ENCODE peak calls at places on chromosomes 11 and 22, in nine cellular contexts. M, J, B, R, G, K, D, N and S are unnamed samples.
A peak's percentile ranks its signal among the peaks of the same experiment; 100 is the strongest.

GRCh38 chr11:45597116-45597515 is 68.3 kb downstream of the CHST1 start:
- DNase-seq in R (no peak), K (no peak), G (no peak), J (no peak), N (no peak), M (no peak), D (no peak), B (no peak), S (no peak)

GRCh38 chr11:26087095-26087935 is 244.6 kb upstream of the ANO3 start:
- DNase-seq in G (no peak), K (peak; percentile 91), B (no peak), D (no peak), R (peak; percentile 25), M (no peak), J (no peak), N (no peak), S (no peak)

GRCh38 chr11:26143553-26144308 is 188.2 kb upstream of the ANO3 start:
- DNase-seq in R (no peak), G (no peak), B (no peak), J (peak; percentile 27), N (no peak), D (no peak), K (no peak), M (no peak), S (no peak)

GRCh38 chr22:46041642-46042041 is 64.7 kb upstream of the WNT7B start:
- DNase-seq in G (no peak), B (no peak), D (no peak), N (no peak), J (no peak), K (no peak), R (no peak), M (peak; percentile 44), S (no peak)

GRCh38 chr11:11028017-11028692 is 170.3 kb upstream of the ZBED5 start:
- DNase-seq in K (peak; percentile 65), J (peak; percentile 89), R (peak; percentile 54), N (peak; percentile 14), D (peak; percentile 41), B (peak; percentile 68), M (no peak), G (peak; percentile 71), S (peak; percentile 56)

GRCh38 chr11:46237248-46238077 is 40.0 kb upstream of the CREB3L1 start:
- DNase-seq in G (peak; percentile 43), M (peak; percentile 86), D (no peak), B (peak; percentile 71), N (peak; percentile 72), J (peak; percentile 72), R (peak; percentile 75), K (no peak), S (no peak)

GRCh38 chr11:67250059-67251043 is 15.9 kb upstream of the GRK2 start:
- DNase-seq in G (no peak), J (no peak), M (no peak), K (no peak), R (no peak), N (no peak), D (no peak), B (no peak), S (no peak)

GRCh38 chr11:9577551-9577950 is 4.1 kb downstream of the WEE1 start:
- DNase-seq in R (no peak), J (no peak), M (no peak), G (no peak), N (no peak), B (no peak), K (peak; percentile 46), D (no peak), S (no peak)

GRCh38 chr11:120828847-120829246 is 195.1 kb upstream of the TBCEL start:
- DNase-seq in M (no peak), D (no peak), B (no peak), G (no peak), R (no peak), K (no peak), N (no peak), J (no peak), S (no peak)

GRCh38 chr22:27416553-27417427 is 384.8 kb downstream of the MN1 start:
- DNase-seq in B (no peak), R (no peak), J (peak; percentile 83), G (no peak), D (peak; percentile 84), N (peak; percentile 50), M (no peak), K (no peak), S (no peak)

GRCh38 chr11:64226507-64227051 is 505 bp downstream of the NUDT22 start:
- DNase-seq in R (peak; percentile 85), M (peak; percentile 91), J (peak; percentile 64), K (peak; percentile 78), D (no peak), B (no peak), N (no peak), G (no peak), S (peak; percentile 54)

GRCh38 chr11:120195601-120196289 is 15.1 kb upstream of the OAF start:
- DNase-seq in G (no peak), N (no peak), D (no peak), B (no peak), R (no peak), K (no peak), M (peak; percentile 47), J (no peak), S (no peak)

GRCh38 chr11:123559418-123559817 is 95.0 kb downstream of the SCN3B start:
- DNase-seq in B (no peak), R (no peak), J (no peak), M (no peak), D (no peak), G (no peak), N (no peak), K (no peak), S (no peak)
- TF ChIP-seq CTCF in B (no peak), R (no peak), J (peak; percentile 34), M (no peak), D (peak; percentile 40), G (no peak), N (peak; percentile 18), K (no peak), S (no peak)

DNA sequence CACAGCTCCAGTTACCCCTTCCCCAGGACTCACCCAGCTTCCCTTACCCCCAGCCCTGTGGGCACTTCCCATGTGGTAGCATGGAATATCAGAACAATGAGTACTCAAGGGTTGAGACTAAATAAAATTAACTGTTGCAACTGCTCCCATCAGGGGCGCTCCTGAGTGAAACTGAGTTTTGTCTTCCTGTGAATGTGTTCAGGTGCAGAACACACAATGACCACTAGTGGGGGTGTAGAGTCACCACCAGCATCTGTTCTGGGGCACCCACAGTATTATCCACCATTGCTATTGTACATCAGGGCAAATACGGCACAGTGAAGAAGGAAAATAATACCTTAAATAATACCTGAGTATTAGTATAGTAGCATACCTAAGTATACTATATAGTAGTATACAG is 689.7 kb downstream of the TBC1D22A start:
- DNase-seq in K (peak; percentile 49), D (no peak), B (no peak), M (no peak), J (peak; percentile 0), N (no peak), R (no peak), G (no peak), S (no peak)
- TF ChIP-seq CTCF in K (peak; percentile 83), D (peak; percentile 18), B (no peak), M (no peak), J (no peak), N (no peak), R (peak; percentile 2), G (no peak), S (no peak)

DNA sequence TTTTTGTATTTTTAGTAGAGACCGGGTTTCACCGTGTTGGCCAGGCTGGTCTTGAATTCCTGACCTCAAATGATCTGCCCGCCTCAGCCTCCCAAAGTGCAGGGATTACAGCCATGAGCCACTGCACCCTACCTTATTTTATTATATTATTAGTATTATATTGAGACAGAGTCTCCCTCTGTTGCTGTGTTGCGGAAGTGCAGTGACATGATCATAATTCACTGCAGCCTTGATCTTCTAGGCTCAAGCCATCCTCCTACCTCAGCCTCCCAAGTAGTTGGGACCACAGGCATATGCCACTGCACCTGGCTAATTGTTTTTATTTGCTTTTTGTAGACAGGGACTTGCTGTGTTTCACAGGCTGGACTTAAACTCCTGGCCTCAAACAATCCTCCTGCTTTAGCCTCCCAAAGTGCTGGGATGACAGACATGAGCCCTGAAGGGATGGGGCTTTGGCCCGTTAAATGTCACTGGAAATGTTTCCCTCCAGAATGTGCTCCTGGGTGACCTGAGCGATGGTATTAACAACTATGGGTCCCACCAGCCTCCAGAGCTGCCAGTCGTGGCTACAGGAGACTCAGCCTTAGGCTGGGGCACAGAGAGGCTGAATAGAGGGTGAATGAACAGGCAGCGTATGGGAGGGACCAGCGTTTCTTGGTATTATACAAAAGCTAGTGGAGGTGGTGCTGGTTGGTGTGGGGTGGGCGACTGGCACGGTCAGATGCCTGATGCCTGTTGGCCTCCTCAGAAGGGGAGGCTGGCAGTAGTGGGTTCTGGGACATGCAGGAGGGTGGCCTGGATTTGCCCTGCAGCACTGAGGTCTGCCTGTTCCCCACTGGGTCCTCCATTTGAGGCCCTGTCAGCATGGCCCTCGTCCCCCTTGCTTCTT is 7.3 kb downstream of the TANGO2 start:
- DNase-seq in D (no peak), J (no peak), K (peak; percentile 52), N (no peak), M (peak; percentile 17), G (no peak), R (no peak), B (no peak), S (no peak)
- TF ChIP-seq CTCF in D (peak; percentile 47), J (peak; percentile 33), K (peak; percentile 67), N (peak; percentile 17), M (no peak), G (no peak), R (peak; percentile 29), B (no peak), S (peak; percentile 9)

GRCh38 chr11:70568504-70569172 is 170.3 kb downstream of the CTTN start:
- DNase-seq in N (no peak), D (no peak), J (peak; percentile 74), R (no peak), K (no peak), B (no peak), M (peak; percentile 78), G (no peak), S (no peak)
- TF ChIP-seq CTCF in N (peak; percentile 38), D (no peak), J (no peak), R (no peak), K (no peak), B (no peak), M (no peak), G (peak; percentile 41), S (no peak)